ENCODE peak calls at places on chromosomes 11 and 22, in six cellular contexts. Z, N, K, P, J and A are unnamed samples. For H3K4me1, the result is how much of the 10 kb centered on the place peaks cover.

GRCh38 chr11:109939176-109939810 is 153.9 kb upstream of the ZC3H12C start:
- DNase-seq in Z (no peak), N (peak), K (no peak), P (peak), J (no peak), A (no peak)

GRCh38 chr22:42990131-42990838 is 24.7 kb downstream of the PACSIN2 start:
- DNase-seq in Z (no peak), N (no peak), K (no peak), P (peak), J (no peak), A (no peak)

GRCh38 chr11:91717169-91717568 is 507.4 kb upstream of the FAT3 start:
- DNase-seq in Z (no peak), N (no peak), K (no peak), P (no peak), J (no peak), A (no peak)

GRCh38 chr11:83072689-83073242 is 1.1 kb upstream of the RAB30 start:
- DNase-seq in Z (no peak), N (no peak), K (no peak), P (no peak), J (no peak), A (no peak)

GRCh38 chr11:125315088-125315740 is 150.7 kb downstream of the PKNOX2 start:
- DNase-seq in Z (no peak), N (no peak), K (peak), P (peak), J (peak), A (no peak)

GRCh38 chr11:27213232-27213660 is 149.8 kb downstream of the CCDC34 start:
- DNase-seq in Z (peak), N (no peak), K (no peak), P (peak), J (no peak), A (no peak)

GRCh38 chr11:8759634-8760033 is 77.0 kb downstream of the RPL27A start:
- DNase-seq in Z (no peak), N (no peak), K (peak), P (no peak), J (peak), A (no peak)

GRCh38 chr11:103907548-103908455 is 128.6 kb upstream of the DDI1 start:
- DNase-seq in Z (no peak), N (no peak), K (no peak), P (peak), J (no peak), A (no peak)

GRCh38 chr22:49993649-49994360 is 18.8 kb downstream of the IL17REL start:
- DNase-seq in Z (no peak), N (no peak), K (no peak), P (no peak), J (no peak), A (no peak)

GRCh38 chr11:119608781-119609180 is 120.2 kb downstream of the NECTIN1 start:
- DNase-seq in Z (no peak), N (no peak), K (no peak), P (no peak), J (no peak), A (no peak)

GRCh38 chr11:108160970-108161566 is 39.7 kb downstream of the ACAT1 start:
- DNase-seq in Z (peak), N (no peak), K (no peak), P (no peak), J (no peak), A (no peak)

GRCh38 chr11:69721745-69722144 is 17.9 kb upstream of the FGF19 start:
- DNase-seq in Z (no peak), N (no peak), K (no peak), P (no peak), J (no peak), A (no peak)

GRCh38 chr22:36439481-36440271 is 41.8 kb downstream of the TXN2 start:
- DNase-seq in Z (no peak), N (peak), K (peak), P (peak), J (peak), A (no peak)

GRCh38 chr22:28139993-28140392 is 220.9 kb upstream of the PITPNB start:
- DNase-seq in Z (no peak), N (no peak), K (no peak), P (peak), J (no peak), A (no peak)

GRCh38 chr11:118927554-118928107 is 1.9 kb upstream of the BCL9L start:
- DNase-seq in Z (no peak), N (no peak), K (no peak), P (no peak), J (no peak), A (no peak)

GRCh38 chr11:123381817-123382554 is 48.1 kb upstream of the GRAMD1B start:
- DNase-seq in Z (peak), N (no peak), K (no peak), P (no peak), J (no peak), A (no peak)

GRCh38 chr11:44936951-44937543 is 13.6 kb downstream of the TP53I11 start:
- DNase-seq in Z (no peak), N (no peak), K (no peak), P (no peak), J (no peak), A (no peak)

GRCh38 chr11:79466411-79466810 is 25.6 kb upstream of the TENM4 start:
- DNase-seq in Z (no peak), N (no peak), K (no peak), P (no peak), J (no peak), A (no peak)

GRCh38 chr11:69156673-69157155 is 979 bp downstream of the SMIM38 start:
- DNase-seq in Z (no peak), N (no peak), K (peak), P (no peak), J (no peak), A (no peak)

GRCh38 chr11:70567680-70568503 is 169.6 kb downstream of the CTTN start:
- DNase-seq in Z (no peak), N (no peak), K (peak), P (no peak), J (no peak), A (no peak)

GRCh38 chr11:77779935-77780334 is 40.6 kb downstream of the RSF1 start:
- DNase-seq in Z (no peak), N (no peak), K (no peak), P (peak), J (no peak), A (no peak)

GRCh38 chr22:21106000-21106399 is 60.3 kb downstream of the LRRC74B start:
- DNase-seq in Z (no peak), N (no peak), K (no peak), P (no peak), J (no peak), A (no peak)

GRCh38 chr11:68946416-68947090 is 34.2 kb downstream of the MRGPRD start:
- DNase-seq in Z (no peak), N (no peak), K (no peak), P (peak), J (no peak), A (no peak)

GRCh38 chr11:99351620-99352019 is 330.9 kb downstream of the CNTN5 start:
- DNase-seq in Z (no peak), N (no peak), K (no peak), P (no peak), J (no peak), A (no peak)

GRCh38 chr11:68518191-68518590 is 57.6 kb downstream of the PPP6R3 start:
- DNase-seq in Z (no peak), N (no peak), K (no peak), P (no peak), J (no peak), A (no peak)

GRCh38 chr11:35103366-35104194 is 35.4 kb upstream of the CD44 start:
- DNase-seq in Z (no peak), N (no peak), K (no peak), P (no peak), J (no peak), A (no peak)

GRCh38 chr11:3637201-3637600 is 4.6 kb downstream of the ART5 start:
- DNase-seq in Z (no peak), N (no peak), K (no peak), P (no peak), J (no peak), A (no peak)

GRCh38 chr11:116124916-116125714 is 620.9 kb upstream of the CADM1 start:
- DNase-seq in Z (no peak), N (no peak), K (no peak), P (no peak), J (no peak), A (no peak)

GRCh38 chr11:83680351-83680750 is 394.2 kb upstream of the CCDC90B start:
- DNase-seq in Z (no peak), N (no peak), K (no peak), P (no peak), J (no peak), A (no peak)

GRCh38 chr11:46278387-46279173 is 1.1 kb downstream of the CREB3L1 start:
- DNase-seq in Z (no peak), N (peak), K (no peak), P (no peak), J (peak), A (no peak)

GRCh38 chr11:5037926-5038325 is 8.4 kb upstream of the OR52J3 start:
- DNase-seq in Z (no peak), N (no peak), K (no peak), P (no peak), J (no peak), A (no peak)

GRCh38 chr11:88454881-88455280 is 117.3 kb upstream of the CTSC start:
- DNase-seq in Z (no peak), N (no peak), K (no peak), P (no peak), J (no peak), A (no peak)

GRCh38 chr22:46038516-46039430 is 61.8 kb upstream of the WNT7B start:
- DNase-seq in Z (no peak), N (no peak), K (no peak), P (no peak), J (peak), A (no peak)

GRCh38 chr11:70415176-70415575 is 16.8 kb downstream of the CTTN start:
- DNase-seq in Z (no peak), N (no peak), K (no peak), P (no peak), J (no peak), A (no peak)

GRCh38 chr11:70616938-70617674 is 218.8 kb downstream of the CTTN start:
- DNase-seq in Z (no peak), N (no peak), K (no peak), P (no peak), J (no peak), A (no peak)

DNA sequence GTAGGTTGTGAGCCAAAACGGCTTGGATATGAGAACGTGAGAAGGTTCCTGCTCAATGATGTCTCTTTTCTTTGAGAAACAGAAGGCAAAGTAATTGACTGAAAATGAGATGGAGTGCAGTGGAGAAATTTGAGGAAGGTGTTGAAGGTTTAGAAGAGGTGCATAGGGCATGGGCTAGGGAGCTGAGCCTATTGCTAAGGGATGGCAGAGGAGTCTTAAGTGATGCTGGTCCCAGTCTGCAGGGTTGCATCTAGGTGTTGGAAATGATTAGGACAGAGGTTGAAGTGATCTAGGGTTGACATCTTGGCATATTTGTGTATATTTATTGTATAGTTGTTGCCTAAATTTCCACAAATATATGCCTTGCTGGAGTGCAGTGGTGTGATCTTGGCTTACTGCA is 2.3 kb downstream of the BIRC3 start:
- DNase-seq in Z (no peak), N (no peak), K (no peak), P (no peak), J (no peak), A (no peak)
- TF ChIP-seq POLR2A in Z (no peak), N (no peak), K (no peak), P (no peak), J (no peak), A (no peak)

GRCh38 chr11:93743316-93743715 is 1.8 kb downstream of the C11orf54 start:
- DNase-seq in Z (no peak), N (peak), K (no peak), P (no peak), J (peak), A (no peak)

GRCh38 chr11:93740031-93740801 is 1.1 kb downstream of the TAF1D start:
- DNase-seq in Z (no peak), N (peak), K (no peak), P (peak), J (no peak), A (no peak)

GRCh38 chr11:93740802-93741093 is 547 bp downstream of the TAF1D start:
- DNase-seq in Z (no peak), N (peak), K (peak), P (peak), J (peak), A (no peak)

GRCh38 chr11:93741882-93742226 is 382 bp downstream of the C11orf54 start:
- DNase-seq in Z (no peak), N (peak), K (no peak), P (no peak), J (no peak), A (no peak)

GRCh38 chr11:93741094-93741881 is at the start of the genes C11orf54 and TAF1D:
- DNase-seq in Z (peak), N (peak), K (peak), P (peak), J (peak), A (peak)
- H3K4me1 ChIP-seq in Z (under half), N (under half), K (half or more), P (under half), J (under half), A (under half)

DNA sequence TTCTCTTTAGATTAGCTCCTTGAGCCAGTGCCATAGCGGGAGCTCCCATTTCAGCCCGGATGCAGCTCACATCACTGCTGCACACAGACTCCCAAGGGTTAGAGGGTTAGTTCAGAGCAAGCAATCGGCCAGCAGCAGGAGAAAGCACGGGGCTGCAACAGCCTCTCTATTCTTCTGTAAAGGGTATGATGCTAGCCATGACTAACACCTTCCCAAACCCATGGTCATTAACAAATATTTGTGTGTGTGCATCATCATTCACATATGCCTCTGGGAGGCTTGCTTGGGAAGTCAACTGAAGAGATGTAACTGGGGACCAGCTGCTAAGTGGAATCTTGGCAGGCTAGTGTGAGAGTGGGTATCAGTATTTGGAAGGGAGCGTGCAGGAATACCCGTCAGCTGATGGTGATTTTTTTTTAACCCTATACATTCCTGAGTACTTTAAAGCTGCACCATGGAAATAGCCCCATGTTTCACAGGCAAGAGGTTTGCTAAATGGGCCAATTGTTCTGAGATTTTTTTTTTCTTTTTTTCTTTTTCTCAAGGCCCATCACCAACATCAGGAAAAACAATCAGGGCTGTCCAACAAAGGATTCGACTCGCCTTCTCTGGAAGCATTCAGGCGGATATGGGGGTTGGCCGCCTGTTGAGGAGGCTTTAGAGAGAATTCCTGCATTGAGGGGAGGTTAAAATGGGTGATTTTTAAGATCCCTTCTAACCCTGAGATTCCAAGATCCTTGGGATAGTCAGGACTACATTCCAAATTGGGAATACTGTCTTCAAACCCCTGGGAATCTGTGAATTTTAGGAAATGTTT is 33.2 kb upstream of the CCDC89 start:
- DNase-seq in Z (no peak), N (no peak), K (peak), P (peak), J (no peak), A (no peak)
- H3K4me3 ChIP-seq in Z (no peak), N (no peak), K (peak), P (no peak), J (no peak), A (peak)

GRCh38 chr11:17350455-17351170 is 987 bp upstream of the NCR3LG1 start:
- DNase-seq in Z (no peak), N (no peak), K (no peak), P (no peak), J (no peak), A (no peak)

GRCh38 chr11:17351171-17351509 is 460 bp upstream of the NCR3LG1 start:
- DNase-seq in Z (no peak), N (no peak), K (no peak), P (no peak), J (no peak), A (no peak)

GRCh38 chr11:17352925-17353227 is 1.3 kb downstream of the NCR3LG1 start:
- DNase-seq in Z (no peak), N (peak), K (peak), P (no peak), J (peak), A (no peak)

GRCh38 chr11:17353228-17354021 is 1.8 kb downstream of the NCR3LG1 start:
- DNase-seq in Z (peak), N (peak), K (peak), P (peak), J (peak), A (no peak)

GRCh38 chr11:17351510-17352176 is at the start of gene NCR3LG1:
- DNase-seq in Z (no peak), N (peak), K (peak), P (peak), J (peak), A (no peak)
- TF ChIP-seq POLR2A in Z (no peak), N (peak), K (no peak), P (peak), J (peak), A (no peak)

GRCh38 chr11:65778901-65779668 is 1.7 kb downstream of the AP5B1 start:
- DNase-seq in Z (no peak), N (no peak), K (no peak), P (no peak), J (no peak), A (no peak)
- H3K4me1 ChIP-seq in Z (under half), N (under half), K (under half), P (under half), J (under half), A (under half)

GRCh38 chr22:44025171-44026065 is 1.3 kb downstream of the PARVB start:
- DNase-seq in Z (peak), N (peak), K (peak), P (peak), J (no peak), A (no peak)
- H3K4me3 ChIP-seq in Z (peak), N (peak), K (peak), P (peak), J (no peak), A (peak)

DNA sequence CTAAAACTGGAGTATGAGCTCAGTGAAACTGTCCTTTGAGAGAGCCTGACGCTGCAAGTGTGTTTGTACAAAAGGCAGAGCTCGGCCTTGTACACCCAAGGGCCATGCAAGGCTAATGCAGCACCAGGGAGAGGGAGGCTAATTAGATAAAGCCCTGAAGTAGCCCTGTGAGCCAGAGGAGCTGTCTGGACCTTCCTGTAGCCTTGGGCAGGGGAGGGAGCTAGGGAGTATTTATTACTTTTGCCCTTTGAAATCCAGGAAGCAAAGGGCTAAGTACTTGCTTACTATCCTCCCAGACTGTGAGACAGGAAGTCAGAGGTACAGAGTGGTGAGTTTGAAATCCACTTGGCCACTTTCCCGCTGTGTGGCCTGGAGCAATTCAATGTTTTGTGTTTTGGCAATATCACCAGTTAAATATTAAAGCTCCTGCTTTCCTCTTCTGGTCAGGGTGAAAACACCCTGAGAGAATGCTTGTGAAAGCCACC is 10.2 kb upstream of the LDHA start:
- DNase-seq in Z (peak), N (peak), K (peak), P (peak), J (peak), A (no peak)
- TF ChIP-seq POLR2A in Z (peak), N (peak), K (peak), P (no peak), J (no peak), A (peak)